ENCODE peak calls at places on chromosomes 16 and 17, in seven cellular contexts. One of them, this sample, is unnamed.

GRCh38 chr17:41004397-41004796 is 4.5 kb downstream of the KRTAP3-1 start:
- DNase-seq in foreskin keratinocyte: no peak
- DNase-seq in IMR-90: no peak
- DNase-seq in DND-41: no peak
- DNase-seq in left ventricle myocardium inferior: no peak
- DNase-seq in CD4-positive, CD25-positive, alpha-beta regulatory T cell: no peak
- DNase-seq in aorta: no peak
- DNase-seq in this sample: no peak

GRCh38 chr16:50251375-50252081 is 14.8 kb upstream of the ADCY7 start:
- DNase-seq in left ventricle myocardium inferior: no peak
- DNase-seq in IMR-90: peak; percentile 91
- DNase-seq in DND-41: no peak
- DNase-seq in foreskin keratinocyte: no peak
- DNase-seq in aorta: peak; percentile 77
- DNase-seq in CD4-positive, CD25-positive, alpha-beta regulatory T cell: no peak
- DNase-seq in this sample: no peak

GRCh38 chr17:56481654-56482053 is 111.8 kb upstream of the NOG start:
- DNase-seq in IMR-90: peak; percentile 7
- DNase-seq in DND-41: no peak
- DNase-seq in CD4-positive, CD25-positive, alpha-beta regulatory T cell: no peak
- DNase-seq in left ventricle myocardium inferior: no peak
- DNase-seq in aorta: no peak
- DNase-seq in foreskin keratinocyte: no peak
- DNase-seq in this sample: no peak

GRCh38 chr16:21197115-21197514 is 14.3 kb downstream of the ZP2 start:
- DNase-seq in IMR-90: no peak
- DNase-seq in aorta: no peak
- DNase-seq in DND-41: no peak
- DNase-seq in foreskin keratinocyte: no peak
- DNase-seq in left ventricle myocardium inferior: no peak
- DNase-seq in CD4-positive, CD25-positive, alpha-beta regulatory T cell: no peak
- DNase-seq in this sample: no peak

GRCh38 chr16:1772362-1772907 is at the start of gene EME2:
- DNase-seq in DND-41: peak; percentile 50
- DNase-seq in CD4-positive, CD25-positive, alpha-beta regulatory T cell: peak; percentile 45
- DNase-seq in IMR-90: peak; percentile 33
- DNase-seq in aorta: no peak
- DNase-seq in left ventricle myocardium inferior: no peak
- DNase-seq in foreskin keratinocyte: no peak
- DNase-seq in this sample: peak; percentile 67

GRCh38 chr17:57408064-57408811 is 151.9 kb downstream of the MSI2 start:
- DNase-seq in CD4-positive, CD25-positive, alpha-beta regulatory T cell: peak; percentile 11
- DNase-seq in aorta: no peak
- DNase-seq in DND-41: peak; percentile 83
- DNase-seq in foreskin keratinocyte: no peak
- DNase-seq in left ventricle myocardium inferior: no peak
- DNase-seq in IMR-90: no peak
- DNase-seq in this sample: no peak

GRCh38 chr17:38912221-38912813 is 13.1 kb upstream of the LASP1NB start:
- DNase-seq in DND-41: no peak
- DNase-seq in CD4-positive, CD25-positive, alpha-beta regulatory T cell: no peak
- DNase-seq in left ventricle myocardium inferior: peak; percentile 80
- DNase-seq in IMR-90: no peak
- DNase-seq in foreskin keratinocyte: no peak
- DNase-seq in aorta: peak; percentile 81
- DNase-seq in this sample: no peak

GRCh38 chr17:57927048-57927723 is 28.0 kb downstream of the CUEDC1 start:
- DNase-seq in IMR-90: peak; percentile 82
- DNase-seq in foreskin keratinocyte: no peak
- DNase-seq in aorta: no peak
- DNase-seq in DND-41: no peak
- DNase-seq in CD4-positive, CD25-positive, alpha-beta regulatory T cell: no peak
- DNase-seq in left ventricle myocardium inferior: peak; percentile 47
- DNase-seq in this sample: no peak

GRCh38 chr17:48238933-48239602 is 131.5 kb downstream of the SNX11 start:
- DNase-seq in DND-41: no peak
- DNase-seq in foreskin keratinocyte: no peak
- DNase-seq in CD4-positive, CD25-positive, alpha-beta regulatory T cell: no peak
- DNase-seq in aorta: no peak
- DNase-seq in IMR-90: no peak
- DNase-seq in left ventricle myocardium inferior: no peak
- DNase-seq in this sample: no peak

GRCh38 chr17:9470171-9470570 is 105.4 kb downstream of the STX8 start:
- DNase-seq in IMR-90: no peak
- DNase-seq in DND-41: peak; percentile 55
- DNase-seq in aorta: no peak
- DNase-seq in left ventricle myocardium inferior: no peak
- DNase-seq in foreskin keratinocyte: no peak
- DNase-seq in CD4-positive, CD25-positive, alpha-beta regulatory T cell: peak; percentile 36
- DNase-seq in this sample: no peak

GRCh38 chr16:86019446-86020047 is 120.6 kb downstream of the IRF8 start:
- DNase-seq in CD4-positive, CD25-positive, alpha-beta regulatory T cell: no peak
- DNase-seq in left ventricle myocardium inferior: no peak
- DNase-seq in DND-41: no peak
- DNase-seq in IMR-90: no peak
- DNase-seq in aorta: peak; percentile 42
- DNase-seq in foreskin keratinocyte: no peak
- DNase-seq in this sample: no peak

GRCh38 chr17:40303009-40303657 is 5.8 kb upstream of the RARA start:
- DNase-seq in DND-41: peak; percentile 60
- DNase-seq in left ventricle myocardium inferior: no peak
- DNase-seq in aorta: no peak
- DNase-seq in IMR-90: peak; percentile 82
- DNase-seq in CD4-positive, CD25-positive, alpha-beta regulatory T cell: peak; percentile 67
- DNase-seq in foreskin keratinocyte: no peak
- DNase-seq in this sample: peak; percentile 66

GRCh38 chr17:17044846-17045561 is 2.7 kb downstream of the MPRIP start:
- DNase-seq in CD4-positive, CD25-positive, alpha-beta regulatory T cell: no peak
- DNase-seq in left ventricle myocardium inferior: no peak
- DNase-seq in aorta: peak; percentile 67
- DNase-seq in foreskin keratinocyte: no peak
- DNase-seq in IMR-90: peak; percentile 79
- DNase-seq in DND-41: peak; percentile 75
- DNase-seq in this sample: no peak

DNA sequence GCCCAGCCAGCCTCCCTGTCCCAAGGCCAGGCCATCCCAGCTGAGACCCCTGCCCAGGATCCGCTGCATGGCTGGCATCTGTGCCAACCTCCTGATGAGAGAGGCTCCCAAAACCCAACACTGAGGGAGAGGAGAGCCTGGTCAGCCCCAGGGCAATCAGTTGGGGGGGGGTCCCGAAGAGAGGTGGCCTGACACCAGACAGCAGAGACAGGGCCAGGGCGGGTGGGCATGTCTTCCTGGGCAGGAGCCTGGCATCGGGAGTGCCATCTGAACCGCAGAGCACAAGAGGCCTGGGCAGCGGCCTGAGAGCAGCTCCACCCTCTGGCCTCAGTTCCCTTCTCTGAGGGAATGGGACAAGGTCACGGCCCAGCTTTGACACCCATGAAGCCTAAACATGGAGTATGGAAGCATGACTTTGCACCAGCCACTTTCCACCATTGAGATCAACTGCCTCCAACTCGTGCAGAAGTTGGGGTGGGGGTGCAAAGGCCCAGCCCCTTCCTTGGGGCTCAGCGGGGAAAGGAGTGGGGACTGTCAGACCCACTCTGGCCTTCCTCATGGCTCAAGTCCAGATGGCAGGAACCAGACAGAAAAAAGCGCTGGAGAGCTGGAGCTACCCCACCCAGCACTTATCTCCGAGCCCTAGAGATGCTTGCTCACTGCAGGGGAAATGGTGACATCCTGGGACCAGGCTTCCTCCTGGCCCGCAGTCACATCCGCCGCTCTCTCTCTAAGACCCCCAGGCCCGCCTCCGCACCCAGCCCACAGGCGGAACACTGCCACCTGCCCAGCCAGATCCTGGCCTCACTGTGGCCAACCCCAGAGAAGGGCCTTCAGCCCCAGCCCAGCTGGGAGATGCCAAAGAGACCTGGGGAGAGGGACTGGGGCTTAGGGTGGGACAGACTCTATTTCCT is 9.7 kb downstream of the RHBDF2 start:
- DNase-seq in left ventricle myocardium inferior: no peak
- DNase-seq in IMR-90: no peak
- DNase-seq in foreskin keratinocyte: no peak
- DNase-seq in DND-41: no peak
- DNase-seq in aorta: no peak
- DNase-seq in CD4-positive, CD25-positive, alpha-beta regulatory T cell: no peak
- DNase-seq in this sample: peak; percentile 26
- H3K27ac ChIP-seq in left ventricle myocardium inferior: peak overlapping the region; percentile 84
- H3K27ac ChIP-seq in IMR-90: no peak overlapping the region
- H3K27ac ChIP-seq in foreskin keratinocyte: no peak overlapping the region
- H3K27ac ChIP-seq in DND-41: no peak overlapping the region
- H3K27ac ChIP-seq in aorta: no peak overlapping the region
- H3K27ac ChIP-seq in CD4-positive, CD25-positive, alpha-beta regulatory T cell: no peak overlapping the region
- H3K27ac ChIP-seq in this sample: no peak overlapping the region

GRCh38 chr16:8934601-8935000 is 29.1 kb downstream of the USP7 start:
- DNase-seq in IMR-90: no peak
- DNase-seq in DND-41: no peak
- DNase-seq in left ventricle myocardium inferior: no peak
- DNase-seq in foreskin keratinocyte: no peak
- DNase-seq in CD4-positive, CD25-positive, alpha-beta regulatory T cell: no peak
- DNase-seq in aorta: no peak
- DNase-seq in this sample: no peak

GRCh38 chr16:8935989-8936388 is 27.7 kb downstream of the USP7 start:
- DNase-seq in foreskin keratinocyte: no peak
- DNase-seq in DND-41: no peak
- DNase-seq in IMR-90: no peak
- DNase-seq in CD4-positive, CD25-positive, alpha-beta regulatory T cell: no peak
- DNase-seq in aorta: no peak
- DNase-seq in left ventricle myocardium inferior: no peak
- DNase-seq in this sample: no peak

GRCh38 chr16:8929086-8929748 is 34.5 kb downstream of the USP7 start:
- DNase-seq in IMR-90: no peak
- DNase-seq in foreskin keratinocyte: no peak
- DNase-seq in CD4-positive, CD25-positive, alpha-beta regulatory T cell: no peak
- DNase-seq in DND-41: no peak
- DNase-seq in aorta: no peak
- DNase-seq in left ventricle myocardium inferior: no peak
- DNase-seq in this sample: no peak

GRCh38 chr16:8928467-8928957 is 35.2 kb downstream of the USP7 start:
- DNase-seq in CD4-positive, CD25-positive, alpha-beta regulatory T cell: no peak
- DNase-seq in aorta: no peak
- DNase-seq in left ventricle myocardium inferior: no peak
- DNase-seq in DND-41: no peak
- DNase-seq in foreskin keratinocyte: no peak
- DNase-seq in IMR-90: peak; percentile 60
- DNase-seq in this sample: no peak

GRCh38 chr16:8931864-8932263 is 31.8 kb downstream of the USP7 start:
- DNase-seq in left ventricle myocardium inferior: peak; percentile 52
- DNase-seq in foreskin keratinocyte: no peak
- DNase-seq in IMR-90: peak; percentile 68
- DNase-seq in DND-41: peak; percentile 76
- DNase-seq in CD4-positive, CD25-positive, alpha-beta regulatory T cell: peak; percentile 54
- DNase-seq in aorta: peak; percentile 81
- DNase-seq in this sample: peak; percentile 47
- H3K4me1 ChIP-seq in left ventricle myocardium inferior: peaks cover 75% of the 10 kb centered on the region
- H3K4me1 ChIP-seq in foreskin keratinocyte: peaks cover 4% of the 10 kb centered on the region
- H3K4me1 ChIP-seq in IMR-90: peaks cover 2% of the 10 kb centered on the region
- H3K4me1 ChIP-seq in DND-41: no peaks in the 10 kb centered on the region
- H3K4me1 ChIP-seq in CD4-positive, CD25-positive, alpha-beta regulatory T cell: peaks cover 25% of the 10 kb centered on the region
- H3K4me1 ChIP-seq in aorta: peaks cover 4% of the 10 kb centered on the region
- H3K4me1 ChIP-seq in this sample: peaks cover 19% of the 10 kb centered on the region

DNA sequence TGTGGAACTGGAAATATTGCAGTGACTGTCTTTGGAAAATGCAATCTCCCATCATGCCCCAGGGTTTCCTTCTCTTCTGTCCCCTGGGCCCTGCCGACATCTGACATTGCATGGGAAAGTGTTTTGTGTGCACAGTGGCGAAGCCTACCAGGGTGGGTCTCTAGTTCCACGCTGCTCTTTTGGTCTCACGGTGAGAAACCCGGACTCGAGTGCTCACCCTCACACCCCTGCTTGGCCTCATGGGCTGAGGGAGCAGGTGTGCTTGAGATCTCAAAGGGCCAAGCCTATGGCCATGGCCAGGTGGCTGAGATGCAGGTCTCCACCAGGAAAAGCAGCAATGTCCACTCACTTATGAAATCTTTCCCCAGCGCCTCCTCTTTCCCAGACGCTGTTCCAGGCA is 32.0 kb downstream of the SPNS3 start:
- DNase-seq in foreskin keratinocyte: no peak
- DNase-seq in left ventricle myocardium inferior: no peak
- DNase-seq in aorta: no peak
- DNase-seq in DND-41: no peak
- DNase-seq in CD4-positive, CD25-positive, alpha-beta regulatory T cell: no peak
- DNase-seq in IMR-90: no peak
- DNase-seq in this sample: no peak
- H3K27ac ChIP-seq in foreskin keratinocyte: no peak overlapping the region
- H3K27ac ChIP-seq in left ventricle myocardium inferior: no peak overlapping the region
- H3K27ac ChIP-seq in aorta: no peak overlapping the region
- H3K27ac ChIP-seq in DND-41: no peak overlapping the region
- H3K27ac ChIP-seq in CD4-positive, CD25-positive, alpha-beta regulatory T cell: no peak overlapping the region
- H3K27ac ChIP-seq in IMR-90: no peak overlapping the region
- H3K27ac ChIP-seq in this sample: no peak overlapping the region

DNA sequence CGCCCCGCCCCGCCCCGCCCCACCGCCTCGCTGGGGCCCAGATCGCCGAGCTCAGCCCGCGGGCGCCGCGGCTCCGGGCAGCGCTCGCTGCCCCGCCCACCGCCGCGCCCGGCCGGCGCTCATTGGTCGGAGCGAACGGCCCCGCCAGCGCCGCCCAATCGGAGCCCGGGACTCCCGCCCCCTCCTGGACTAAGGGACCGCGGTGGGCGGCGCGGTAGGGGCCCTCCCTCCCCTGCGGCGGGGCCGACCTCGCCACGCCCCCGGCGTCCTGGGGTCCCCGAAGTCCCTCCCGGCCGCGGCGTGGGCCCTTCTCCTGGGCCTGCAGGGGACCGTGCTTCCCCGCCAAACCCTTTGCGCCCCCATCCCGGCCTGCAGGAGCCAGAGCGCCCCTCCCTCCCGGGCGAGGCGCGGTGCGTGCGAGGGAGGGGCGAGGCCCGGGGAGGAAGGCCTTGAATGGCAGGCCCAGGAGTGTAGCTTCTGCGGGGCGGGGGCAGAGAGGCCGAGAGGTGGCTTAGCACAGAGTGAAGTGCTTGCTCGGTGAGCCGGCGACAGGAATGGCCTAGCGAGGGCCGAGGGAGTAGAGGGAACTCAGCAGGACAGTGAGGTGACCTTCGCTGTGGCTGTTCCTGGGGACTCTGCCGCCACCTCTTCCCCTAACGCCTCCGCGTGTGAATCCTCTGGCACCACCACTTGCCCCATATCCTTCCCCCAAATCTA is at the start of gene CAMKK1:
- DNase-seq in aorta: peak; percentile 96
- DNase-seq in DND-41: peak; percentile 90
- DNase-seq in left ventricle myocardium inferior: peak; percentile 92
- DNase-seq in CD4-positive, CD25-positive, alpha-beta regulatory T cell: peak; percentile 88
- DNase-seq in IMR-90: peak; percentile 72
- DNase-seq in foreskin keratinocyte: no peak
- DNase-seq in this sample: peak; percentile 89
- H3K4me1 ChIP-seq in aorta: no peaks in the 10 kb centered on the region
- H3K4me1 ChIP-seq in DND-41: peaks cover 22% of the 10 kb centered on the region
- H3K4me1 ChIP-seq in left ventricle myocardium inferior: peaks cover 78% of the 10 kb centered on the region
- H3K4me1 ChIP-seq in CD4-positive, CD25-positive, alpha-beta regulatory T cell: peaks cover 23% of the 10 kb centered on the region
- H3K4me1 ChIP-seq in IMR-90: peaks cover 37% of the 10 kb centered on the region
- H3K4me1 ChIP-seq in foreskin keratinocyte: peaks cover 11% of the 10 kb centered on the region
- H3K4me1 ChIP-seq in this sample: peaks cover 20% of the 10 kb centered on the region

This sample was measured in CD8-positive, alpha-beta memory T cell.